ENCODE peak calls at places on chromosomes 7 and 10, in seven cellular contexts. One of them, this sample, is unnamed.

GRCh38 chr10:97341416-97341815 is 6.9 kb upstream of the FRAT2 start:
- DNase-seq in fibroblast of lung: no peak
- DNase-seq in upper lobe of left lung: no peak
- DNase-seq in tibial artery: no peak
- DNase-seq in mucosa of descending colon: no peak
- DNase-seq in thoracic aorta: no peak
- DNase-seq in spleen: no peak
- DNase-seq in this sample: no peak

GRCh38 chr7:22016547-22016946 is 70.8 kb upstream of the CDCA7L start:
- DNase-seq in mucosa of descending colon: no peak
- DNase-seq in thoracic aorta: no peak
- DNase-seq in tibial artery: no peak
- DNase-seq in spleen: no peak
- DNase-seq in fibroblast of lung: no peak
- DNase-seq in upper lobe of left lung: no peak
- DNase-seq in this sample: no peak

GRCh38 chr10:132685121-132685891 is 100.6 kb downstream of the NKX6-2 start:
- DNase-seq in mucosa of descending colon: peak; percentile 59
- DNase-seq in upper lobe of left lung: peak; percentile 80
- DNase-seq in thoracic aorta: peak; percentile 30
- DNase-seq in fibroblast of lung: peak; percentile 61
- DNase-seq in tibial artery: peak; percentile 16
- DNase-seq in spleen: peak; percentile 83
- DNase-seq in this sample: no peak

GRCh38 chr10:21399392-21400015 is 126.0 kb downstream of the SKIDA1 start:
- DNase-seq in spleen: no peak
- DNase-seq in mucosa of descending colon: no peak
- DNase-seq in tibial artery: no peak
- DNase-seq in upper lobe of left lung: no peak
- DNase-seq in fibroblast of lung: peak; percentile 91
- DNase-seq in thoracic aorta: no peak
- DNase-seq in this sample: no peak

GRCh38 chr7:157003445-157004049 is 6.9 kb downstream of the MNX1 start:
- DNase-seq in tibial artery: no peak
- DNase-seq in fibroblast of lung: no peak
- DNase-seq in spleen: no peak
- DNase-seq in upper lobe of left lung: peak; percentile 80
- DNase-seq in thoracic aorta: no peak
- DNase-seq in mucosa of descending colon: peak; percentile 87
- DNase-seq in this sample: no peak

GRCh38 chr10:4154317-4154716 is 369.3 kb upstream of the KLF6 start:
- DNase-seq in fibroblast of lung: no peak
- DNase-seq in upper lobe of left lung: no peak
- DNase-seq in mucosa of descending colon: no peak
- DNase-seq in tibial artery: no peak
- DNase-seq in thoracic aorta: no peak
- DNase-seq in spleen: no peak
- DNase-seq in this sample: no peak

GRCh38 chr10:68106656-68107055 is 2.6 kb upstream of the MYPN start:
- DNase-seq in upper lobe of left lung: no peak
- DNase-seq in thoracic aorta: no peak
- DNase-seq in spleen: no peak
- DNase-seq in tibial artery: no peak
- DNase-seq in mucosa of descending colon: no peak
- DNase-seq in fibroblast of lung: peak; percentile 74
- DNase-seq in this sample: no peak

GRCh38 chr7:22499044-22499443 is 944 bp downstream of the STEAP1B start:
- DNase-seq in tibial artery: no peak
- DNase-seq in upper lobe of left lung: no peak
- DNase-seq in thoracic aorta: no peak
- DNase-seq in mucosa of descending colon: no peak
- DNase-seq in fibroblast of lung: peak; percentile 60
- DNase-seq in spleen: no peak
- DNase-seq in this sample: no peak

GRCh38 chr7:22601028-22601795 is 101.2 kb upstream of the STEAP1B start:
- DNase-seq in tibial artery: no peak
- DNase-seq in thoracic aorta: no peak
- DNase-seq in upper lobe of left lung: no peak
- DNase-seq in spleen: no peak
- DNase-seq in fibroblast of lung: no peak
- DNase-seq in mucosa of descending colon: no peak
- DNase-seq in this sample: no peak

GRCh38 chr10:112805701-112806100 is 144.3 kb upstream of the TCF7L2 start:
- DNase-seq in thoracic aorta: no peak
- DNase-seq in spleen: no peak
- DNase-seq in tibial artery: no peak
- DNase-seq in mucosa of descending colon: no peak
- DNase-seq in fibroblast of lung: no peak
- DNase-seq in upper lobe of left lung: no peak
- DNase-seq in this sample: no peak

GRCh38 chr7:4693749-4694148 is 11.7 kb downstream of the FOXK1 start:
- DNase-seq in fibroblast of lung: no peak
- DNase-seq in tibial artery: no peak
- DNase-seq in spleen: no peak
- DNase-seq in thoracic aorta: no peak
- DNase-seq in upper lobe of left lung: no peak
- DNase-seq in mucosa of descending colon: no peak
- DNase-seq in this sample: no peak

GRCh38 chr7:50331564-50332208 is 27.2 kb downstream of the IKZF1 start:
- DNase-seq in mucosa of descending colon: no peak
- DNase-seq in thoracic aorta: no peak
- DNase-seq in tibial artery: no peak
- DNase-seq in upper lobe of left lung: no peak
- DNase-seq in spleen: no peak
- DNase-seq in fibroblast of lung: no peak
- DNase-seq in this sample: no peak

GRCh38 chr7:2040893-2041270 is 191.9 kb downstream of the MAD1L1 start:
- DNase-seq in thoracic aorta: no peak
- DNase-seq in mucosa of descending colon: peak; percentile 26
- DNase-seq in tibial artery: peak; percentile 8
- DNase-seq in fibroblast of lung: no peak
- DNase-seq in upper lobe of left lung: no peak
- DNase-seq in spleen: peak; percentile 79
- DNase-seq in this sample: no peak

DNA sequence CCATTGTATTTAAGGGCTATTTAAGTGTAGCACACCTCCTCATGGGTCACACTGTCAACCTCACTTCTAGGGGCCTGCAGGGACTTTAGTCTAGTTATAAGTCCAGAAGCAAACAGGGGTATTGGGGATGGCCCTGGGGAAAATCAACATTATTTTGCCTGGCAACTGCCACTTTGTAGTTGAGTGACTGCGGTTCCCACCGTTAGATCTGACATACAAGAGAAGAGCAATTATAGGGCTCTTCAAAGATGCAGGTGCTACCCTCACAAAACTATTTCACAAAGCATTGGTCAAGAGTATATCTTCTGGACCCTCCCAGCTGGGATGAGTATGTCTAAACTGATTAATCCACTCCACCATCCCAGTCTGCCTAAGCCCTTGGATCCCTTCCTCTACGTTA is 133.0 kb upstream of the PCBD1 start:
- DNase-seq in thoracic aorta: no peak
- DNase-seq in fibroblast of lung: no peak
- DNase-seq in upper lobe of left lung: no peak
- DNase-seq in mucosa of descending colon: no peak
- DNase-seq in tibial artery: no peak
- DNase-seq in spleen: peak; percentile 6
- DNase-seq in this sample: no peak
- H3K4me3 ChIP-seq in thoracic aorta: no peak overlapping the region
- H3K4me3 ChIP-seq in fibroblast of lung: no peak overlapping the region
- H3K4me3 ChIP-seq in upper lobe of left lung: no peak overlapping the region
- H3K4me3 ChIP-seq in mucosa of descending colon: no peak overlapping the region
- H3K4me3 ChIP-seq in tibial artery: no peak overlapping the region
- H3K4me3 ChIP-seq in spleen: no peak overlapping the region
- H3K4me3 ChIP-seq in this sample: no peak overlapping the region

GRCh38 chr10:72009430-72010081 is 45.4 kb downstream of the CHST3 start:
- DNase-seq in fibroblast of lung: peak; percentile 99
- DNase-seq in upper lobe of left lung: no peak
- DNase-seq in mucosa of descending colon: peak; percentile 82
- DNase-seq in tibial artery: peak; percentile 96
- DNase-seq in spleen: peak; percentile 82
- DNase-seq in thoracic aorta: peak; percentile 93
- DNase-seq in this sample: no peak

GRCh38 chr10:72010234-72010992 is 46.2 kb downstream of the CHST3 start:
- DNase-seq in mucosa of descending colon: no peak
- DNase-seq in fibroblast of lung: no peak
- DNase-seq in tibial artery: peak; percentile 30
- DNase-seq in spleen: no peak
- DNase-seq in thoracic aorta: no peak
- DNase-seq in upper lobe of left lung: no peak
- DNase-seq in this sample: no peak

GRCh38 chr10:72011468-72011867 is 47.3 kb downstream of the CHST3 start:
- DNase-seq in thoracic aorta: no peak
- DNase-seq in fibroblast of lung: no peak
- DNase-seq in mucosa of descending colon: no peak
- DNase-seq in upper lobe of left lung: no peak
- DNase-seq in tibial artery: no peak
- DNase-seq in spleen: no peak
- DNase-seq in this sample: no peak

GRCh38 chr10:72011976-72012512 is 47.8 kb downstream of the CHST3 start:
- DNase-seq in mucosa of descending colon: no peak
- DNase-seq in upper lobe of left lung: no peak
- DNase-seq in tibial artery: no peak
- DNase-seq in fibroblast of lung: no peak
- DNase-seq in spleen: no peak
- DNase-seq in thoracic aorta: no peak
- DNase-seq in this sample: no peak

DNA sequence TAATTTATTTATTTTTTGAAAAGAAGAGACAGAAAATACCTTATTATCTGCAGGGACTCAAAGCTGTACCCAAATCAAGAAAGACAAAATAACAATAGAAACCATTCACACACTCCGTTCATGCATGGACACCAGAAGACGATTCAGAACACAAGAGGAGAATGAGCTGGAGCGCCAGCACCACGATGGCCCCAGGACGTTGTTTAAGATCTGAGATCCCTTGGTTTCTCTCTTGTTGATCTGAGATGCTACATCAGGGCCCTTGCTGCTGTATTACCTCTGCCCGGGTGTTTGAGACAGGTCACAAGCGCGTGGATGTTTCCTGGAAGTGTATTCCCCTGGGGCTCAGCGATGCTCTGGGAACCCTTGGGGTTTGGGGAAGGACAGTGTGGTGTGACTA is 46.8 kb downstream of the CHST3 start:
- DNase-seq in upper lobe of left lung: no peak
- DNase-seq in fibroblast of lung: no peak
- DNase-seq in mucosa of descending colon: no peak
- DNase-seq in spleen: no peak
- DNase-seq in tibial artery: no peak
- DNase-seq in thoracic aorta: no peak
- DNase-seq in this sample: no peak
- H3K4me1 ChIP-seq in upper lobe of left lung: peaks cover 25% of the 10 kb centered on the region
- H3K4me1 ChIP-seq in fibroblast of lung: peaks cover 16% of the 10 kb centered on the region
- H3K4me1 ChIP-seq in mucosa of descending colon: peaks cover 4% of the 10 kb centered on the region
- H3K4me1 ChIP-seq in spleen: peaks cover 21% of the 10 kb centered on the region
- H3K4me1 ChIP-seq in tibial artery: peaks cover 64% of the 10 kb centered on the region
- H3K4me1 ChIP-seq in thoracic aorta: peaks cover 26% of the 10 kb centered on the region
- H3K4me1 ChIP-seq in this sample: no peaks in the 10 kb centered on the region

GRCh38 chr10:86967481-86967941 is 771 bp upstream of the ADIRF start:
- DNase-seq in fibroblast of lung: no peak
- DNase-seq in tibial artery: no peak
- DNase-seq in spleen: no peak
- DNase-seq in thoracic aorta: no peak
- DNase-seq in mucosa of descending colon: no peak
- DNase-seq in upper lobe of left lung: no peak
- DNase-seq in this sample: no peak

GRCh38 chr10:86969421-86970041 is 1.2 kb downstream of the ADIRF start:
- DNase-seq in upper lobe of left lung: no peak
- DNase-seq in spleen: no peak
- DNase-seq in fibroblast of lung: peak; percentile 57
- DNase-seq in thoracic aorta: no peak
- DNase-seq in tibial artery: no peak
- DNase-seq in mucosa of descending colon: no peak
- DNase-seq in this sample: no peak

GRCh38 chr10:86970152-86970886 is 2.0 kb downstream of the ADIRF start:
- DNase-seq in tibial artery: peak; percentile 95
- DNase-seq in upper lobe of left lung: peak; percentile 91
- DNase-seq in spleen: peak; percentile 88
- DNase-seq in thoracic aorta: no peak
- DNase-seq in mucosa of descending colon: peak; percentile 83
- DNase-seq in fibroblast of lung: peak; percentile 56
- DNase-seq in this sample: no peak

GRCh38 chr10:86968271-86968993 is at the start of gene ADIRF:
- DNase-seq in upper lobe of left lung: peak; percentile 91
- DNase-seq in spleen: peak; percentile 83
- DNase-seq in mucosa of descending colon: peak; percentile 85
- DNase-seq in fibroblast of lung: no peak
- DNase-seq in tibial artery: peak; percentile 82
- DNase-seq in thoracic aorta: no peak
- DNase-seq in this sample: peak; percentile 32

DNA sequence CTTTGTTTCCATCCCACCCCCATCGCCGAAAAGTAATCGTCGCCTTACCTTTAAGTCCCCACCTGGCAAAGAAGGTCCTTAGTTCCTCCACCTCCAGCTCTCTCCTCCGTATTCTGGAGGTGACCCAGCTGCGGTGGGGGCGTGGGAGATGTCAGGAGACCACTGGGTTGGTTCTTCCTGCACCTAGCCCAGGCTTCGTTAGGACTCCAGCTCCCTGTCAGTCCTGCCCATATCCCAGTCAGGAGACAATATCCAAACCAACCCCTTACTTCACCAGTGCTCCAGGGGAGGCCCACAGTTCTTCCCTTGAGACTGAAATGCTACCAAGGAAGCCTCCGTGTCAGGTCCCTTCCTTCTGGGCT is 693 bp downstream of the ADIRF start:
- DNase-seq in upper lobe of left lung: no peak
- DNase-seq in spleen: no peak
- DNase-seq in thoracic aorta: no peak
- DNase-seq in fibroblast of lung: no peak
- DNase-seq in tibial artery: no peak
- DNase-seq in mucosa of descending colon: no peak
- DNase-seq in this sample: no peak
- H3K4me3 ChIP-seq in upper lobe of left lung: peak overlapping the region; percentile 52
- H3K4me3 ChIP-seq in spleen: peak overlapping the region; percentile 23
- H3K4me3 ChIP-seq in thoracic aorta: peak overlapping the region; percentile 97
- H3K4me3 ChIP-seq in fibroblast of lung: peak overlapping the region; percentile 36
- H3K4me3 ChIP-seq in tibial artery: peak overlapping the region; percentile 79
- H3K4me3 ChIP-seq in mucosa of descending colon: no peak overlapping the region
- H3K4me3 ChIP-seq in this sample: no peak overlapping the region

GRCh38 chr10:88992945-88993537 is 2.4 kb downstream of the FAS start:
- DNase-seq in thoracic aorta: no peak
- DNase-seq in fibroblast of lung: peak; percentile 51
- DNase-seq in tibial artery: no peak
- DNase-seq in spleen: no peak
- DNase-seq in mucosa of descending colon: no peak
- DNase-seq in upper lobe of left lung: no peak
- DNase-seq in this sample: no peak

GRCh38 chr10:88991900-88992237 is 1.3 kb downstream of the FAS start:
- DNase-seq in tibial artery: no peak
- DNase-seq in upper lobe of left lung: no peak
- DNase-seq in spleen: no peak
- DNase-seq in thoracic aorta: no peak
- DNase-seq in fibroblast of lung: no peak
- DNase-seq in mucosa of descending colon: no peak
- DNase-seq in this sample: no peak

GRCh38 chr10:88995156-88995876 is 4.7 kb downstream of the FAS start:
- DNase-seq in upper lobe of left lung: no peak
- DNase-seq in tibial artery: no peak
- DNase-seq in mucosa of descending colon: peak; percentile 37
- DNase-seq in fibroblast of lung: no peak
- DNase-seq in thoracic aorta: no peak
- DNase-seq in spleen: no peak
- DNase-seq in this sample: peak; percentile 23

GRCh38 chr10:88991161-88991899 is 732 bp downstream of the FAS start:
- DNase-seq in thoracic aorta: peak; percentile 35
- DNase-seq in spleen: peak; percentile 92
- DNase-seq in tibial artery: peak; percentile 74
- DNase-seq in upper lobe of left lung: peak; percentile 93
- DNase-seq in fibroblast of lung: peak; percentile 79
- DNase-seq in mucosa of descending colon: peak; percentile 81
- DNase-seq in this sample: peak; percentile 54

GRCh38 chr10:88994034-88994433 is 3.4 kb downstream of the FAS start:
- DNase-seq in tibial artery: no peak
- DNase-seq in spleen: no peak
- DNase-seq in upper lobe of left lung: no peak
- DNase-seq in fibroblast of lung: peak; percentile 17
- DNase-seq in thoracic aorta: no peak
- DNase-seq in mucosa of descending colon: no peak
- DNase-seq in this sample: no peak
- H3K4me1 ChIP-seq in tibial artery: peaks cover 79% of the 10 kb centered on the region
- H3K4me1 ChIP-seq in spleen: peaks cover 76% of the 10 kb centered on the region
- H3K4me1 ChIP-seq in upper lobe of left lung: peaks cover 32% of the 10 kb centered on the region
- H3K4me1 ChIP-seq in fibroblast of lung: peaks cover 4% of the 10 kb centered on the region
- H3K4me1 ChIP-seq in thoracic aorta: peaks cover 27% of the 10 kb centered on the region
- H3K4me1 ChIP-seq in mucosa of descending colon: peaks cover 36% of the 10 kb centered on the region
- H3K4me1 ChIP-seq in this sample: peaks cover 37% of the 10 kb centered on the region

This sample was measured in naive thymus-derived CD4-positive, alpha-beta T cell.